ENCODE peak calls at places on chromosomes 3 and 15, in five cellular contexts. L is pancreas, S is kidney, M is colonic mucosa, J is fibroblast of lung. U is an unnamed sample.

GRCh38 chr3:57335273-57335938 is 42.9 kb upstream of the ASB14 start:
- DNase-seq in M (no peak), S (no peak), L (no peak), J (no peak), U (no peak)

GRCh38 chr3:65867463-65868210 is 171.1 kb downstream of the MAGI1 start:
- DNase-seq in M (no peak), J (no peak), L (no peak), S (no peak), U (no peak)

GRCh38 chr3:50435382-50435781 is 68.1 kb downstream of the CACNA2D2 start:
- DNase-seq in L (no peak), J (no peak), M (no peak), S (no peak), U (no peak)

GRCh38 chr3:45917146-45917885 is 25.9 kb upstream of the CXCR6 start:
- DNase-seq in J (no peak), M (no peak), S (no peak), L (no peak), U (no peak)

GRCh38 chr15:90907838-90908507 is 4.9 kb downstream of the MAN2A2 start:
- DNase-seq in S (peak), L (no peak), M (no peak), J (no peak), U (no peak)

GRCh38 chr3:177929310-177929709 is 606.9 kb upstream of the KCNMB2 start:
- DNase-seq in M (no peak), L (no peak), J (no peak), S (no peak), U (no peak)

GRCh38 chr15:68346986-68347385 is 69.4 kb downstream of the FEM1B start:
- DNase-seq in S (no peak), L (no peak), M (no peak), J (no peak), U (no peak)

GRCh38 chr3:118817748-118818165 is 216.9 kb downstream of the IGSF11 start:
- DNase-seq in M (peak), J (peak), S (no peak), L (peak), U (peak)

GRCh38 chr3:169365993-169366915 is 297.3 kb downstream of the MECOM start:
- DNase-seq in M (no peak), L (peak), S (peak), J (no peak), U (no peak)

GRCh38 chr3:30343861-30344260 is 262.5 kb upstream of the TGFBR2 start:
- DNase-seq in J (no peak), S (no peak), M (no peak), L (no peak), U (no peak)

GRCh38 chr3:46848271-46849097 is 14.8 kb downstream of the MYL3 start:
- DNase-seq in L (no peak), M (peak), S (peak), J (peak), U (peak)

GRCh38 chr3:181613813-181614212 is 97.9 kb upstream of the SOX2 start:
- DNase-seq in S (no peak), M (no peak), L (no peak), J (no peak), U (no peak)

GRCh38 chr15:58522865-58523264 is 91.1 kb downstream of the LIPC start:
- DNase-seq in J (no peak), S (no peak), M (no peak), L (no peak), U (no peak)

GRCh38 chr3:101676765-101677435 is at the start of gene ZBTB11:
- DNase-seq in L (peak), J (peak), S (peak), M (peak), U (peak)

GRCh38 chr15:66566963-66567531 is 1.2 kb upstream of the LCTL start:
- DNase-seq in S (no peak), J (peak), L (peak), M (peak), U (peak)

GRCh38 chr15:44836094-44836493 is 99.8 kb downstream of the TRIM69 start:
- DNase-seq in J (no peak), L (no peak), S (no peak), M (no peak), U (no peak)

GRCh38 chr15:49923671-49924070 is 195.4 kb downstream of the ATP8B4 start:
- DNase-seq in L (no peak), M (no peak), J (peak), S (no peak), U (no peak)

GRCh38 chr3:142680710-142681109 is 43.1 kb upstream of the TRPC1 start:
- DNase-seq in L (no peak), S (no peak), M (no peak), J (no peak), U (no peak)

GRCh38 chr3:4410174-4410573 is 56.9 kb downstream of the SUMF1 start:
- DNase-seq in M (no peak), J (no peak), S (no peak), L (no peak), U (no peak)

GRCh38 chr3:123113889-123114450 is 47.1 kb downstream of the PDIA5 start:
- DNase-seq in L (no peak), S (no peak), J (no peak), M (no peak), U (no peak)

DNA sequence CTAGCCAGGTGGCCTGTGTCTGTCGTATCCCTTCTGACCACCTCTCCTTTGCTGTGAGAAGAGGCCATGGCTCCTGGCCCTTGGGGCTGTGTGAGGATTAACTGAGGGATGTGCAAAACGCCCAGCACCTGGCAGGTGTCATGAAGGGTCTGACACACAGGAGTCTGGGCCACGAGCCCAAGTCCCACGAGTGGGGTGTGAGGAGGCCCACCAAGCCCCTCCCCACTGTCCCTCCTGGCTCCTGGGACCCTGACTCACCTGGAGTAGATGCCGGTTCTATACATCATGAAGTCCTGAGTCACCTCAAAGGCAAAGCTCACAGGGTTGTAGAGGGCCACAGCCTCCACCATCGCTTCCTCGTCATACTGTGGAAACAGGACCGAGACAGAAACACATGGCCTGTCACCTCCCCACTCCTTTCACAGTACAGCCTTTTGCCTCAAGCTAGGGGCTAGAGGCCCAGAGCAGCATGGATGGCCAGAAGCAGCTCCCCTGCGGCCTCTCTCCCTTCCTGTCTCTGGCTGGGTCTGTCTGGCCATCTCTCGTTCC is 19.7 kb downstream of the CTSH start:
- DNase-seq in J (no peak), L (no peak), M (no peak), S (no peak), U (no peak)
- H3K4me3 ChIP-seq in J (no peak), L (no peak), M (no peak), S (no peak), U (no peak)

DNA sequence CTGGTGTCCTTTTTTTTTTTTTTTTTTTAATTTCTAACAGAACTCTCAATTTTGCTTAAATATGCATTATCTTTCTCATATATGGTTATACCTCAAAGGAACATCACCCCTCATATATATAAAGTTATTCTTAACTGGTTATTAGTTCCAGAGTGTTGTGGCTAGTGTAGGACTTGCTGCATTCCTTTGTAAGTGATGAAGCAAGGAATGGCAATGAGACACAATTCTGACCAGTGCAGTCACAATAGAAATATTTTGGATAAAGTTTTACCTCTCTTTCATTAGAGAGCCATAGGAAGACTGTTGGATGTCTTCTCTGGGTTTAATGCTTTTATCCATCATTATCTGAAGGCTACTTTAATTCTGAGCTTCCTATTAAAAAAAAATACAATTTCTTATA is 75.5 kb upstream of the CBLB start:
- DNase-seq in J (peak), S (no peak), L (no peak), M (no peak), U (no peak)
- H3K4me3 ChIP-seq in J (no peak), S (no peak), L (no peak), M (no peak), U (no peak)

DNA sequence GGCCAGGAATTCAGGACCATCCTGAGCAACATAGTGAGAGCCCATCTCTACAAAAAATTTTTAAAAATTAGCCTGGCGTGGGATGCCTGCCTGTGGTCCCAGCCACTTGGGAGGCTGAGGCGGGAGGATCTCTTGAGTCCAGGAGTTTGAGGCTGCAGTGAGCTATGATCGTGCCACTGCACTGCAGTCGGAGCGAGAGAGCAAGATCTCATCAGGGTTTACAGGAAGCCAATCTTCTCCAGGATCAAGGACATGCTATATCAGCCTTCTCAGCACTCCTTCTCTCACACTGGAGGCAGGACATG is 451 bp upstream of the STOML1 start:
- DNase-seq in M (no peak), L (no peak), J (no peak), S (no peak), U (no peak)
- H3K4me3 ChIP-seq in M (peak), L (no peak), J (no peak), S (peak), U (peak)

GRCh38 chr3:136955813-136956212 is 2.0 kb upstream of the IL20RB start:
- DNase-seq in J (peak), L (no peak), S (no peak), M (peak), U (peak)
- H3K4me3 ChIP-seq in J (no peak), L (no peak), S (no peak), M (no peak), U (no peak)

DNA sequence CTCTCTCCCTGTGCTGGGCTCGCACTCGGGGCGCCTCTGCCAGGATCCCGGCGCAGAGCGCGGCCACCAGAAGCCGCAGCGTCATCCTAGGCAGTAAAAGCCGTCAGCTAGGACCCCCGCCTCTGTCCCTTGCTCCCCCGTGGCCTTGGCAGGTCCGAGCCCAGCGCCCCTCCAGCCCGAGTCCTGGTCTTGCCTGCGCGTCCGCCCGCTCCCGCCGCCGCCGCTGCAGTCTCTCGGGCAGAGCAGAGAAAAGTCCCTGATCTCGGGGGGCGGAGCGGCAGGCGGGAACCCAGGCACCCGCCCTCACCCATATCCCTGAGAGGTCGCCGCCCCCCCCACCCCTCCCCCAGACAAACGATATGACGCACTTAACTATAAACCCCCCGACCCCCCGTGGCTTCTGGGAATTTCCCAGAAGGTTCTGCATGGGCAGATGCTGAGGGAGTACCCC is at the start of gene COL7A1:
- DNase-seq in M (no peak), L (no peak), J (no peak), S (no peak), U (no peak)
- H3K4me3 ChIP-seq in M (peak), L (no peak), J (peak), S (no peak), U (peak)

GRCh38 chr15:85688703-85689102 is 106.0 kb downstream of the KLHL25 start:
- DNase-seq in L (no peak), S (no peak), J (no peak), M (no peak), U (no peak)
- H3K4me3 ChIP-seq in L (no peak), S (no peak), J (no peak), M (no peak), U (no peak)

GRCh38 chr15:40325188-40325587 is 1.7 kb downstream of the INAFM2 start:
- DNase-seq in J (no peak), L (no peak), S (no peak), M (no peak), U (no peak)
- H3K4me3 ChIP-seq in J (peak), L (no peak), S (peak), M (peak), U (peak)

GRCh38 chr3:98558100-98558499 is 26.3 kb downstream of the GPR15 start:
- DNase-seq in J (no peak), M (no peak), L (no peak), S (no peak), U (no peak)

GRCh38 chr3:98557324-98558010 is 25.7 kb downstream of the GPR15 start:
- DNase-seq in L (no peak), J (no peak), S (no peak), M (no peak), U (no peak)

GRCh38 chr3:98554580-98554979 is 22.8 kb downstream of the GPR15 start:
- DNase-seq in J (no peak), S (no peak), L (no peak), M (no peak), U (no peak)

GRCh38 chr3:98555025-98555379 is 23.2 kb downstream of the GPR15 start:
- DNase-seq in S (no peak), M (no peak), J (no peak), L (no peak), U (no peak)

DNA sequence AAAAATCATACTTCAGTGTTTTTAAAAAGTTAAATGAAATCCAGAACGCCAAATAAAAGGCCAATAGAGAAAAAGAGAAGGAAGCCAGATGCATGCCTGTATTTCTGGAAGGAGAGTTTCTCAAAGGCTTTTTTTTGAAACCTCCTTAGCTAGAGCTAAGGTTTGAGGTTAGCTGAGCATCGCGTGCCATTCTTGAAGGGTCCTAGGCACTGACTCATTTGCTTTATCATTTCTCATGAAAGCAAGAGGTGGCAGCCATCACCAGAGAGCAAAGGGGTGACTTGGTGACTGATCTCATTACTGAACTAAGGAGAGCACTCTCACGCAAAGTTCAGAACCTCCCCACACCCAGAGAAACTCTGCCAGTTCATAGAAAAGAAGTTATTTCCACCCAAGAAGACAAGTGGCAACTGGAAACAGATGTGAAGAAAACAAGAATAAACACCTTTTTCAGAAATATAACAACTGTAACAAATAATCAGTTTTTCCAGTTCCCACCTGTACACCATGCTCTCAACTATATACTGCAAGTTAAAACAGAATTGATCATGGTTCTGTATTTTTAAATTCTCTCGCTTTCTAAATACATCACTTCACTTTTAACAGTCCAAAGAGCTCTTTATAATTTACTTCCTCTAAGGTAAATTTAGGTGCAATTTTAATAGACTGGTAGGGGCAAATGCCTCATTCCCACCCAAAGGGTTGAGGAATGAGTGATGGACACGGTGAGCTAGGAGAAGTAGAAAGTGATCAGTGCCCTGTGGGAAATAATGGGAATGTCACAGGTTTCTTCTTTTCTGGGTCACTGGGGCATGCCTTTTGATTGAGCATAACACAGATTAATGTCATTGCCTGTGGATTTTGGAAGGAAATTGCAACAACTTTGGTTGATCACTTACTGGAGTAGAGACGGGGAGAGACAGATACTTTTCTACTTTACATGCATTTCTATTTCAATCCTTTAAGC is 24.7 kb downstream of the GPR15 start:
- DNase-seq in J (no peak), L (no peak), M (no peak), S (no peak), U (no peak)
- H3K4me3 ChIP-seq in J (no peak), L (no peak), M (no peak), S (no peak), U (no peak)

U was measured in Peyer's patch.